ENCODE peak calls at places on chromosomes 13 and 19, in eight cellular contexts. X, M, V, L, T, C, W and F are unnamed samples. For H3K4me1, the result is how much of the 10 kb centered on the place peaks cover.

GRCh38 chr13:34025746-34026145 is 207.8 kb downstream of the RFC3 start:
- DNase-seq in V (no peak), X (no peak), C (no peak), L (no peak), T (no peak), W (no peak), M (no peak), F (no peak)

GRCh38 chr19:33734913-33735312 is 61.8 kb upstream of the KCTD15 start:
- DNase-seq in T (no peak), M (no peak), X (no peak), L (no peak), C (peak), V (no peak), W (no peak), F (no peak)

GRCh38 chr19:53158119-53158656 is 665 bp downstream of the ZNF347 start:
- DNase-seq in X (peak), W (no peak), L (no peak), V (no peak), C (peak), T (peak), M (peak), F (peak)

GRCh38 chr13:79404985-79405384 is 1.1 kb downstream of the RBM26 start:
- DNase-seq in C (no peak), W (no peak), V (no peak), L (no peak), X (no peak), T (no peak), M (no peak), F (no peak)

GRCh38 chr13:41065098-41065497 is 3.8 kb downstream of the WBP4 start:
- DNase-seq in W (no peak), C (no peak), X (no peak), V (no peak), T (no peak), L (no peak), M (no peak), F (peak)

GRCh38 chr19:11581740-11582139 is 4.3 kb upstream of the ACP5 start:
- DNase-seq in W (no peak), V (peak), L (no peak), C (no peak), X (no peak), M (no peak), T (no peak), F (no peak)

GRCh38 chr13:27857271-27857670 is 62.5 kb upstream of the PDX1 start:
- DNase-seq in M (no peak), W (no peak), C (no peak), T (no peak), L (no peak), V (no peak), X (no peak), F (peak)

GRCh38 chr13:27923794-27924528 is 4.2 kb downstream of the PDX1 start:
- DNase-seq in X (no peak), M (peak), V (no peak), L (no peak), W (no peak), T (no peak), C (no peak), F (peak)

GRCh38 chr19:57363734-57364181 is 407 bp downstream of the TRAPPC2B start:
- DNase-seq in C (no peak), M (no peak), L (no peak), W (no peak), X (no peak), V (no peak), T (no peak), F (peak)

GRCh38 chr19:13238891-13239534 is 88.8 kb downstream of the IER2 start:
- DNase-seq in M (no peak), L (no peak), X (no peak), W (no peak), T (no peak), V (no peak), C (no peak), F (no peak)

GRCh38 chr13:27425918-27426630 is 1.7 kb downstream of the GTF3A start:
- DNase-seq in X (peak), L (peak), W (peak), T (peak), C (peak), M (no peak), V (peak), F (peak)

GRCh38 chr13:35699181-35699580 is 222.7 kb upstream of the MAB21L1 start:
- DNase-seq in X (no peak), L (no peak), M (no peak), C (no peak), T (peak), W (no peak), V (no peak), F (no peak)

GRCh38 chr19:34232566-34233481 is 21.5 kb upstream of the GARRE1 start:
- DNase-seq in L (peak), X (no peak), M (no peak), T (peak), V (no peak), C (peak), W (peak), F (no peak)

GRCh38 chr19:46935066-46935663 is 74.4 kb downstream of the ARHGAP35 start:
- DNase-seq in W (no peak), L (no peak), X (no peak), M (no peak), T (no peak), C (no peak), V (peak), F (peak)

GRCh38 chr13:48655291-48655690 is 1.6 kb downstream of the CYSLTR2 start:
- DNase-seq in M (no peak), T (no peak), W (no peak), X (no peak), L (no peak), V (no peak), C (no peak), F (no peak)

GRCh38 chr13:26621731-26622401 is 64.4 kb downstream of the WASF3 start:
- DNase-seq in M (no peak), V (no peak), T (no peak), L (no peak), X (no peak), W (no peak), C (no peak), F (peak)

GRCh38 chr19:10565028-10565566 is 713 bp downstream of the KRI1 start:
- DNase-seq in T (peak), M (peak), L (peak), W (no peak), C (no peak), X (peak), V (peak), F (peak)

GRCh38 chr13:37747071-37747612 is 122.4 kb downstream of the TRPC4 start:
- DNase-seq in V (no peak), X (no peak), T (no peak), L (no peak), W (no peak), M (no peak), C (no peak), F (no peak)

GRCh38 chr19:18117364-18117691 is 19.8 kb downstream of the MAST3 start:
- DNase-seq in V (no peak), C (no peak), T (no peak), X (no peak), W (no peak), L (no peak), M (no peak), F (no peak)

GRCh38 chr19:29504454-29504853 is 21.3 kb upstream of the VSTM2B start:
- DNase-seq in M (no peak), T (no peak), V (no peak), X (no peak), W (no peak), C (no peak), L (no peak), F (no peak)

GRCh38 chr13:37701972-37702371 is 103.4 kb upstream of the POSTN start:
- DNase-seq in L (peak), T (no peak), V (no peak), C (no peak), W (no peak), M (no peak), X (no peak), F (no peak)

GRCh38 chr13:85700909-85701308 is 98.3 kb downstream of the SLITRK6 start:
- DNase-seq in T (no peak), L (no peak), V (no peak), C (no peak), M (no peak), W (no peak), X (no peak), F (no peak)

GRCh38 chr19:48419158-48419920 is 25.9 kb downstream of the GRIN2D start:
- DNase-seq in C (peak), T (peak), M (peak), X (peak), W (no peak), L (peak), V (peak), F (peak)

GRCh38 chr19:39599116-39599515 is 3.2 kb upstream of the LGALS13 start:
- DNase-seq in W (no peak), L (peak), M (peak), C (no peak), X (no peak), V (peak), T (no peak), F (no peak)

GRCh38 chr19:57123882-57124281 is 4.1 kb downstream of the USP29 start:
- DNase-seq in V (no peak), L (no peak), W (no peak), C (no peak), X (no peak), M (no peak), T (no peak), F (no peak)

GRCh38 chr19:38850976-38851621 is 1.3 kb upstream of the HNRNPL start:
- DNase-seq in L (no peak), C (peak), V (peak), T (no peak), X (peak), M (peak), W (no peak), F (no peak)

GRCh38 chr13:24175847-24176246 is 15.3 kb downstream of the SPATA13 start:
- DNase-seq in V (no peak), M (no peak), C (no peak), T (no peak), L (no peak), X (no peak), W (no peak), F (no peak)

GRCh38 chr13:44972956-44973581 is 16.2 kb downstream of the NUFIP1 start:
- DNase-seq in W (peak), V (peak), T (no peak), C (no peak), X (no peak), L (peak), M (no peak), F (peak)

GRCh38 chr13:91167706-91168459 is 179.6 kb upstream of the MIR17HG start:
- DNase-seq in C (no peak), V (no peak), X (no peak), L (no peak), T (no peak), M (no peak), W (no peak), F (no peak)

GRCh38 chr19:56341948-56342347 is 27.3 kb upstream of the ZSCAN5A start:
- DNase-seq in V (no peak), M (no peak), W (no peak), C (no peak), X (no peak), L (no peak), T (no peak), F (no peak)

GRCh38 chr19:7628589-7629311 is 595 bp downstream of the XAB2 start:
- DNase-seq in L (no peak), M (no peak), V (no peak), T (no peak), X (no peak), W (no peak), C (no peak), F (no peak)

GRCh38 chr19:55341191-55342043 is 1.7 kb downstream of the KMT5C start:
- DNase-seq in M (peak), V (peak), C (peak), W (peak), T (peak), L (peak), X (peak), F (peak)

GRCh38 chr13:107091386-107091785 is 523.4 kb upstream of the ARGLU1 start:
- DNase-seq in T (no peak), X (no peak), V (no peak), C (no peak), L (no peak), M (no peak), W (no peak), F (no peak)

GRCh38 chr19:58318297-58318696 is 8.5 kb upstream of the ZSCAN22 start:
- DNase-seq in W (no peak), V (no peak), L (no peak), X (no peak), M (no peak), C (no peak), T (no peak), F (no peak)

DNA sequence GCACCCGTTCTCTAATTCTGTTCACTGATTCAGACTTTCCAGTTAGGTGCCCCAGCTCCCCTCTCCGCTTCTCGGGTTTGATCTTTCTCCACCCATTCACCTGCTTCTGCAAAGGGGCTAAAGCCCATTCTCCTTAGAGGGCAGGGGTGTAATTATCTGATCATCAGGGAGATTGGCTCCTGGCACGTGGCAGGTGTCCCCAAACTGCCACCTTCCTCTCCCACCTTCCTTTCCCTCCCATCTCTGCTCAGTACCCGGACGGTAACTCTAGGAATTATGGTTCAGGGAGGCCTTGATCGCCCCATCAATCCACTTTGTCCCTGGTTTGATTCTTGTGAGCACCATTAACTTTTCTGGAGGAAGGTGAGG is 212 bp downstream of the FFAR1 start:
- DNase-seq in L (no peak), W (no peak), M (no peak), X (no peak), C (no peak), V (no peak), T (no peak), F (no peak)
- H3K4me1 ChIP-seq in L (under half), W (under half), M (under half), X (under half), C (under half), V (under half), T (under half), F (under half)

GRCh38 chr19:14432817-14433453 is at the start of gene PKN1:
- DNase-seq in W (no peak), X (peak), T (peak), C (peak), L (peak), V (peak), M (peak), F (no peak)
- H3K4me1 ChIP-seq in W (under half), X (under half), T (under half), C (under half), L (under half), V (under half), M (under half), F (under half)

DNA sequence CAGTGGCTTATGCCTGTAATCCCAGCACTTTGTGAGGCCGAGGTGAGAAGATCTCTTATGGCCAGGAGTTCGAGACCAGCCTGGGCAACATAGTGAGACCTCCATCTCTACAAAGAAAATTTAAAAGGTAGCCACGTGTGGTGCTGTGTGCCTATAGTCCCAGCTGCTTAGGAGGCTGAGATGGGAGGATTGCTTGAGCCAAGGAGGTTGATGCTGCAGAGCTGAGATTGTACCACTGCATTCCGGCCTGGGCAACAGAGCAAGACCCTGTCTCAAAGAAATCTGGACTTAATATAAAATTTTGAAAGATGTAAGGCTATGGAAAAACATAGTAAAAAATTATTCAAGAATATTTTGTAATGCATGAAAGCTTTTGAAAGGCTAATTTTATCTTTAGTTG is 65.3 kb upstream of the RNF113B start:
- DNase-seq in M (no peak), V (no peak), X (no peak), W (no peak), C (no peak), T (no peak), L (no peak), F (no peak)
- H3K4me1 ChIP-seq in M (under half), V (under half), X (under half), W (under half), C (under half), T (under half), L (under half), F (under half)

GRCh38 chr19:16085115-16085514 is 8.8 kb downstream of the TPM4 start:
- DNase-seq in T (no peak), C (no peak), V (no peak), M (no peak), X (no peak), W (no peak), L (no peak), F (no peak)
- H3K4me1 ChIP-seq in T (under half), C (under half), V (under half), M (under half), X (half or more), W (under half), L (half or more), F (under half)

GRCh38 chr19:2329162-2329505 is 650 bp downstream of the SPPL2B start:
- DNase-seq in X (no peak), M (no peak), L (no peak), T (no peak), V (no peak), C (no peak), W (no peak), F (peak)
- H3K4me1 ChIP-seq in X (under half), M (under half), L (under half), T (half or more), V (under half), C (half or more), W (under half), F (under half)

GRCh38 chr13:42378383-42378780 is 106.4 kb downstream of the AKAP11 start:
- DNase-seq in V (no peak), X (no peak), M (no peak), T (no peak), W (no peak), L (no peak), C (no peak), F (no peak)
- H3K4me1 ChIP-seq in V (under half), X (under half), M (under half), T (under half), W (under half), L (under half), C (under half), F (under half)

GRCh38 chr19:41311613-41312012 is 1.6 kb downstream of the CCDC97 start:
- DNase-seq in X (no peak), W (no peak), C (no peak), L (no peak), V (no peak), M (no peak), T (no peak), F (no peak)
- H3K4me1 ChIP-seq in X (half or more), W (under half), C (under half), L (under half), V (under half), M (under half), T (under half), F (under half)